ENCODE peak calls at places on chromosome 16, in seven cellular contexts. G is kidney, M is ovary, K is IMR-90, I is tibial artery, S is GM23338, Z is ascending aorta. A is an unnamed sample.

GRCh38 chr16:73703891-73704290 is 592.7 kb upstream of the PSMD7 start:
- DNase-seq in K (no peak), M (no peak), S (no peak), G (no peak), Z (no peak), I (no peak), A (no peak)

GRCh38 chr16:85838381-85838780 is 38.9 kb downstream of the COX4I1 start:
- DNase-seq in Z (no peak), I (no peak), S (no peak), K (no peak), G (peak), M (no peak), A (no peak)

GRCh38 chr16:86391486-86391885 is 118.8 kb upstream of the FOXF1 start:
- DNase-seq in S (no peak), M (no peak), I (no peak), G (no peak), Z (no peak), K (peak), A (no peak)

GRCh38 chr16:53732296-53732929 is 28.5 kb downstream of the FTO start:
- DNase-seq in I (no peak), M (no peak), K (peak), S (no peak), Z (no peak), G (no peak), A (no peak)

GRCh38 chr16:17983847-17984639 is 352.5 kb downstream of the NPIPA8 start:
- DNase-seq in Z (no peak), I (no peak), K (no peak), M (peak), S (no peak), G (no peak), A (no peak)

GRCh38 chr16:10945065-10945787 is 862 bp downstream of the CLEC16A start:
- DNase-seq in Z (no peak), G (no peak), S (no peak), I (no peak), K (no peak), M (no peak), A (no peak)

GRCh38 chr16:24853169-24853824 is 7.5 kb downstream of the SLC5A11 start:
- DNase-seq in Z (no peak), M (no peak), K (no peak), I (no peak), G (no peak), S (no peak), A (no peak)

GRCh38 chr16:85309656-85310587 is 197.7 kb upstream of the CIBAR2 start:
- DNase-seq in I (peak), S (peak), Z (no peak), M (no peak), K (no peak), G (no peak), A (no peak)

GRCh38 chr16:15608398-15609285 is 34.3 kb downstream of the MARF1 start:
- DNase-seq in M (no peak), S (no peak), K (peak), Z (peak), G (no peak), I (no peak), A (peak)

GRCh38 chr16:66842765-66843164 is 1.4 kb upstream of the CA7 start:
- DNase-seq in M (no peak), S (no peak), K (peak), I (no peak), G (no peak), Z (peak), A (no peak)

GRCh38 chr16:53915452-53916160 is 211.7 kb downstream of the FTO start:
- DNase-seq in S (no peak), I (no peak), G (no peak), Z (no peak), M (no peak), K (no peak), A (no peak)

GRCh38 chr16:57830890-57831484 is 28.7 kb upstream of the KIFC3 start:
- DNase-seq in I (no peak), K (no peak), S (no peak), M (no peak), Z (no peak), G (no peak), A (no peak)

GRCh38 chr16:66211651-66212050 is 154.8 kb upstream of the CDH5 start:
- DNase-seq in K (no peak), S (no peak), I (no peak), G (no peak), Z (no peak), M (no peak), A (no peak)

GRCh38 chr16:23678430-23679273 is at the start of gene PLK1:
- DNase-seq in I (peak), M (peak), K (peak), G (peak), Z (peak), S (peak), A (peak)

GRCh38 chr16:89564476-89565255 is 4.2 kb downstream of the RPL13 start:
- DNase-seq in S (peak), G (peak), K (no peak), Z (no peak), I (no peak), M (no peak), A (no peak)

GRCh38 chr16:84177740-84178070 is 9.2 kb downstream of the TAF1C start:
- DNase-seq in Z (no peak), K (peak), M (no peak), I (no peak), S (no peak), G (peak), A (peak)

GRCh38 chr16:79282806-79283205 is 317.7 kb downstream of the MAF start:
- DNase-seq in G (no peak), Z (no peak), S (no peak), K (no peak), M (no peak), I (no peak), A (no peak)

GRCh38 chr16:68229431-68230175 is 6.3 kb downstream of the ESRP2 start:
- DNase-seq in Z (peak), M (peak), S (peak), K (peak), I (no peak), G (peak), A (peak)

GRCh38 chr16:10569629-10570028 is 10.8 kb downstream of the EMP2 start:
- DNase-seq in S (no peak), I (no peak), Z (no peak), M (no peak), K (peak), G (no peak), A (no peak)

GRCh38 chr16:2428051-2428786 is 1.0 kb upstream of the CCNF start:
- DNase-seq in G (peak), Z (no peak), M (peak), I (peak), K (no peak), S (peak), A (peak)
- TF ChIP-seq CTCF in G (peak), Z (no peak), M (peak), I (no peak), K (peak), S (peak), A (peak)

GRCh38 chr16:49596699-49597291 is 223.2 kb downstream of the C16orf78 start:
- DNase-seq in G (no peak), K (no peak), M (no peak), Z (peak), I (no peak), S (no peak), A (no peak)

GRCh38 chr16:49597796-49598195 is 224.2 kb downstream of the C16orf78 start:
- DNase-seq in K (no peak), I (no peak), G (no peak), S (no peak), M (no peak), Z (peak), A (no peak)

GRCh38 chr16:49598386-49599170 is 225.0 kb downstream of the C16orf78 start:
- DNase-seq in K (no peak), S (no peak), G (no peak), M (no peak), I (no peak), Z (peak), A (no peak)

GRCh38 chr16:49594706-49595534 is 221.3 kb downstream of the C16orf78 start:
- DNase-seq in I (no peak), Z (peak), G (no peak), K (no peak), S (no peak), M (no peak), A (no peak)

DNA sequence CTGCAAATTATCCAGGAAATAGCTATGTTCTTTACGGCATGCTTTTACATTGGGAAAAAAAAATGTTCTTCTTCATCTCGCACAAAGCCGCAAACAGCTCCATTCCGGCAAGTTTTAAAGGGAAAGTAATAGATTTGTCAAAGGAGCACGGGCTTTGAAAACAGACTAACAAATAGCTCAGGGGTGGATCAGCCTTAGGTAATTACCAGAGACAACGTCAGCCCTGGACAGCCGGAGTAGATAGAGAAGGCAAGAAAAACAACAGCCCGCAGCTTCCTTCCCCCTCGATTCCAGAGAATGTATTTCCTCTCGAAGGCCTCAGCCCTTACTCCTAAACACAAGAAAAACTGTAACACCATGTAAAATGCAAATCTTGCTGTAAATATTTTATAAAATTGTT is 222.5 kb downstream of the C16orf78 start:
- DNase-seq in Z (peak), S (no peak), K (peak), G (no peak), I (no peak), M (no peak), A (peak)
- H3K4me3 ChIP-seq in Z (peak), S (no peak), K (no peak), G (no peak), I (no peak), M (peak), A (no peak)

DNA sequence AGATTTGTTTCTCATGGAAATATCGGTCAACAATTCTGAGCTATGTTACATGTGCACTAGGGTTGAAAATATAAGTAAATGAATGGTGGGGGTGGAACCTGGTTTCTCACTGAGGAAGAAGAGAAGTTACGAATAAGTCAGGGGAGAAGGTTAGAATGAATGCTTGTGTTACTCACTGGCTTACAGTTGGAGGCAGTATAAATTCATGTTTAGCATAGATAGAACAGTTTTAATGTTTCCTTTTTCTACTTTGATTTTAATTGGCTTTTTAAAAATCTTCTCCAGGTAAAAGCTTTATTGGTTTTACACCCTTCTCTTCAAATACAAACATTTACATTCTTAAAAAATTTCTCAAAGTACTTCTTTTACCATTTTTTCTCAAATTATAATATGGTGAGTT is 1113.7 kb downstream of the CDH11 start:
- DNase-seq in G (no peak), K (no peak), S (no peak), M (no peak), Z (no peak), I (no peak), A (no peak)
- TF ChIP-seq CTCF in G (no peak), K (no peak), S (no peak), M (no peak), Z (no peak), I (no peak), A (no peak)

DNA sequence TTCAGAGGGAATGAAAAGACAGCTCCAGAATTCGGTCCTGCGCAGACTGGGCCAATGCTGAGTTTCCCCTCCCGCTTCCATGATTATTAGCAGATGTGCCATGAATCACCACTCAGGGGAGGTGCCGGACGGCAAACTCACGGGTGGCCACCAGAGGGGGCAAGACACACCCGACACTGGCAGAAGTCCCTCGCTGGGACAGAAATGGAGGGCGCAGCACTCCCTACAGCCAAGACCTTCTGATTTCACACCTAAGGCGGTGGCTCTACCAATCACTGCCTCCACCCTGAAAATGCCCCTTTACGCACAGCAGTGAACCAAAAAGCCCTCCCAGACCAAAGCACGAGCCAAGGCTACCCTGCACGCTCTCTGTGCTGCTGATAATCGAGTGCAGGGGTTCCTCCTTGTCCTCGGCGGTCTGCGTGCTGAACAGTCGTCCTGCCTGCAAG is 26.8 kb downstream of the TRAP1 start:
- DNase-seq in M (peak), S (peak), G (peak), Z (peak), K (peak), I (peak), A (peak)
- H3K4me3 ChIP-seq in M (peak), S (no peak), G (peak), Z (peak), K (no peak), I (peak), A (peak)

GRCh38 chr16:21001262-21001661 is 100.7 kb downstream of the LYRM1 start:
- DNase-seq in I (no peak), S (peak), K (peak), G (no peak), M (no peak), Z (no peak), A (peak)
- TF ChIP-seq CTCF in I (no peak), S (peak), K (peak), G (peak), M (no peak), Z (peak), A (peak)

GRCh38 chr16:30430428-30430970 is 669 bp upstream of the DCTPP1 start:
- DNase-seq in K (no peak), G (peak), Z (no peak), I (no peak), M (peak), S (no peak), A (no peak)
- H3K4me3 ChIP-seq in K (peak), G (peak), Z (peak), I (peak), M (peak), S (peak), A (peak)

DNA sequence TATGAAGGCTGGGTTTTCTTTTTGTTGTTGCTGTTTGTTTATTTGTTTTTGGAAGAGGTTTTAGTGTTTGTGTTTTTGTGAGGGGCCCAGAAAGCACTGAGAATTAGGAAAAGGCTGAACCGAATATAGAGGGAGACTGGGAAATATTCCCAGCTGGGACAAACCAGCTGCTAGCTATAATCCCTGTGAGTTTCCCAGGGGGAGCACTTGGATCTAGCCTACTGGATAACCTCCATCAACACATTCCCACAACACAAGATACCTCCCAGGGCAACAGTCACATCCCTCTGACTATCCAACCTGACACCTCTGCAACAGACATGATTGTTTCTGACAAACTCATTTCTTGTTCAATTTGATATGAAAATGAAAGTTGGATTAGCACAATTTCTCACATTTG is 16.7 kb downstream of the CDH11 start:
- DNase-seq in G (no peak), K (peak), Z (no peak), S (no peak), I (no peak), M (no peak), A (no peak)
- TF ChIP-seq CTCF in G (no peak), K (no peak), Z (no peak), S (no peak), I (no peak), M (no peak), A (no peak)

GRCh38 chr16:12904041-12904671 is 2.8 kb downstream of the SHISA9 start:
- DNase-seq in G (no peak), Z (no peak), K (no peak), I (no peak), M (no peak), S (peak), A (no peak)
- H3K4me3 ChIP-seq in G (no peak), Z (no peak), K (no peak), I (no peak), M (no peak), S (peak), A (no peak)